ENCODE peak calls at places on chromosomes 6 and 20, in six cellular contexts. A, R, O, N, W and H are unnamed samples.

GRCh38 chr6:119162134-119162761 is 83.8 kb upstream of the FAM184A start:
- DNase-seq in A (no peak), R (no peak), O (no peak), N (no peak), W (no peak), H (no peak)

GRCh38 chr6:76275746-76276145 is 203.3 kb upstream of the IMPG1 start:
- DNase-seq in A (no peak), R (no peak), O (no peak), N (no peak), W (no peak), H (no peak)

GRCh38 chr20:50589548-50590347 is 79.6 kb downstream of the PTPN1 start:
- DNase-seq in A (no peak), R (no peak), O (no peak), N (no peak), W (no peak), H (no peak)

GRCh38 chr20:51862796-51863195 is 60.5 kb upstream of the SALL4 start:
- DNase-seq in A (no peak), R (no peak), O (no peak), N (no peak), W (no peak), H (no peak)

GRCh38 chr20:49481116-49481515 is 1.4 kb downstream of the KCNB1 start:
- DNase-seq in A (no peak), R (no peak), O (no peak), N (no peak), W (no peak), H (no peak)

GRCh38 chr6:38138374-38138773 is 318.8 kb downstream of the ZFAND3 start:
- DNase-seq in A (no peak), R (no peak), O (no peak), N (no peak), W (no peak), H (no peak)

GRCh38 chr6:90691823-90692222 is 105.0 kb upstream of the MAP3K7 start:
- DNase-seq in A (no peak), R (no peak), O (no peak), N (no peak), W (no peak), H (no peak)

GRCh38 chr20:41176711-41177552 is 39.6 kb downstream of the PLCG1 start:
- DNase-seq in A (no peak), R (no peak), O (peak; percentile 5), N (no peak), W (peak; percentile 19), H (peak; percentile 3)

GRCh38 chr6:9766240-9766915 is 648.5 kb downstream of the TFAP2A start:
- DNase-seq in A (no peak), R (no peak), O (no peak), N (no peak), W (no peak), H (no peak)

GRCh38 chr6:121917834-121918559 is 481.5 kb upstream of the HSF2 start:
- DNase-seq in A (no peak), R (no peak), O (no peak), N (no peak), W (no peak), H (no peak)

GRCh38 chr6:80425089-80425823 is 318.8 kb downstream of the BCKDHB start:
- DNase-seq in A (no peak), R (no peak), O (no peak), N (no peak), W (no peak), H (no peak)

GRCh38 chr6:36839819-36840379 is 655 bp upstream of the CPNE5 start:
- DNase-seq in A (peak; percentile 77), R (peak; percentile 23), O (no peak), N (no peak), W (no peak), H (no peak)

DNA sequence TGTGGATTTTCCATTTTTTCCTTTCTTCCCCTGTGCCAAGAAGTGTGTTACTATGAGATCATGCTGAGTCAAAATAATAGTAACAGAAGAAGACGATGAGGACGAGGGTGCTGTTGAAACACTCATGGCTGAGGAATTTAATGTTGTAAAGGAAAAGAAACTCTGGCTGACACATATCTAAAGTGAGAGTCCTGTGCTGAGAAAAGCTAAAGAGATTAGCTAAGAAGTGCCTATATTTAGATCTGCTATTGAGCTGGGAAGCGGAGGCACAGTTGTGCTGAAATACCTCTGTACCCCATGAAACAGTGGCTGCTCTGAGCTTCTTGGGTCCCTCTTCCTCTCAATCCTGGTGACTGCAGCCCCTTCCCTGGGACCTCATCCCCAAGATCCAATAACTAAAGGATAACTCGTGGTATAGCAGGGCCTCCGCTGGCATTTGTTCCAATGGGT is 1.1 kb upstream of the SYTL3 start:
- DNase-seq in A (no peak), R (no peak), O (no peak), N (no peak), W (peak; percentile 17), H (no peak)
- H3K4me3 ChIP-seq in A (no peak overlapping the region), R (no peak overlapping the region), O (no peak overlapping the region), N (no peak overlapping the region), W (no peak overlapping the region), H (no peak overlapping the region)

GRCh38 chr6:34696739-34697543 is at the start of gene ILRUN:
- DNase-seq in A (peak; percentile 98), R (peak; percentile 97), O (peak; percentile 96), N (peak; percentile 99), W (peak; percentile 98), H (peak; percentile 96)
- TF ChIP-seq POLR2A in A (no peak), R (peak; percentile 45), O (peak; percentile 67), N (peak; percentile 71), W (peak; percentile 60), H (peak; percentile 59)

DNA sequence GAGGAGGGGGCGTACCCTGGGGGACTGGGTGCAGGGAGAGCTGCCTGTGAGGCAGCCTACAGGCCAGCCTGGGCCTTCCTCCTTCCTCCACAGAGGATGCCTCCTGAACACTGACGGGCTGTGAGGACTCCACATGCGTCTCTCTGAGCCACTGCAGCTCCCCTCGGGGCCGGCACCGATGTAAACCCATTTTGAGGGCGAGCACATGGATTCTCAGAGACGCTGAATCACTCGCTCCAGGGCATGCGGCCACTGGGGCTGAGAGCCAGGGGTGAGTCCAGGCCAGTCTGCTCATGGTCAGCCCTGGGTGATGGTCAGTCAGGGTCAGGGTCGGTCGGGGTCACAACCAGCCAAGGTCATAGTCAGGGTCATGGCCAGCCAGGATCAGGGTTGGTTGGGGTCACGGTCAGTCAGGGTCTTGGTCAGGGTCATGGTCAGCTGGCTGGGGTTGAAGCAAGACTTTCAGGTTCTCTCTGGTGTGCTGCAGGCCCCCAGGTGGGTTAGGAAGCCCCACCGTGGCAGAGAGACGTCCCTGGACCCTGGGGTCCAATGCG is 14.7 kb upstream of the RBBP8NL start:
- DNase-seq in A (no peak), R (no peak), O (no peak), N (no peak), W (peak; percentile 31), H (no peak)
- H3K27me3 ChIP-seq in A (no peaks in the 10 kb centered on the region), R (no peaks in the 10 kb centered on the region), O (peaks cover 36% of the 10 kb centered on the region), N (peaks cover 8% of the 10 kb centered on the region), W (no peaks in the 10 kb centered on the region), H (no peaks in the 10 kb centered on the region)

GRCh38 chr6:136404007-136404406 is 114.4 kb upstream of the BCLAF1 start:
- DNase-seq in A (no peak), R (no peak), O (no peak), N (no peak), W (no peak), H (no peak)

GRCh38 chr6:136405410-136406029 is 115.9 kb upstream of the BCLAF1 start:
- DNase-seq in A (no peak), R (no peak), O (no peak), N (peak; percentile 24), W (no peak), H (no peak)

GRCh38 chr6:136401749-136402148 is 112.1 kb upstream of the BCLAF1 start:
- DNase-seq in A (no peak), R (no peak), O (no peak), N (no peak), W (no peak), H (no peak)

GRCh38 chr6:136404627-136405310 is 115.1 kb upstream of the BCLAF1 start:
- DNase-seq in A (no peak), R (no peak), O (no peak), N (no peak), W (no peak), H (no peak)

GRCh38 chr6:136403166-136403980 is 113.7 kb upstream of the BCLAF1 start:
- DNase-seq in A (no peak), R (no peak), O (no peak), N (no peak), W (peak; percentile 63), H (no peak)
- H3K4me3 ChIP-seq in A (no peak overlapping the region), R (no peak overlapping the region), O (no peak overlapping the region), N (no peak overlapping the region), W (no peak overlapping the region), H (no peak overlapping the region)

DNA sequence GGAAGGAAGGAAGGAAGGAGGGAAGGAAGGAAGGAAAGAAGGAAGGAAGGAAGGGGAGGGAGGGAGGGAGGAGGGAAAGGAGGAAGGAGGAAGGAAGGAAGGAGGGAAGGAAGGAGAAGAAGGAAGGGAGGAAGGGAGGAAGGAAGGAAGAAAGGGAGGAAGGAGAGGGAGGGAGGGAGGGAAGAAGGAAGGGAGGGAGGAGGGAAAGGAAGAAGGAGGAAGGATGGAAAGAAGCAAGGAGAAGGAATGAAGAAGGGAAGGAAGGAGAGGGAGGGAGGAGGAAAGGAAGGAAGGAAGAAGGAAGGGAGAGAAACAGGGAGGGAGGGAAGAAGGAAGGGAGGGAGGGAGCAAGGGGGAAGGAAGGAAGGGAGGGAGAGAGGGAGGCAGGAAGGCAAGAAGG is 204.9 kb downstream of the PHACTR1 start:
- DNase-seq in A (no peak), R (no peak), O (no peak), N (no peak), W (no peak), H (no peak)
- TF ChIP-seq POLR2A in A (no peak), R (no peak), O (no peak), N (no peak), W (no peak), H (no peak)

GRCh38 chr6:112967974-112968373 is 620.8 kb downstream of the RFPL4B start:
- DNase-seq in A (no peak), R (no peak), O (no peak), N (no peak), W (no peak), H (no peak)

GRCh38 chr6:112971651-112972050 is 624.5 kb downstream of the RFPL4B start:
- DNase-seq in A (no peak), R (no peak), O (no peak), N (no peak), W (no peak), H (no peak)
- H3K27me3 ChIP-seq in A (no peaks in the 10 kb centered on the region), R (no peaks in the 10 kb centered on the region), O (no peaks in the 10 kb centered on the region), N (no peaks in the 10 kb centered on the region), W (no peaks in the 10 kb centered on the region), H (no peaks in the 10 kb centered on the region)